ENCODE peak calls at places on chromosomes 3 and 15, in five cellular contexts. One of them, this sample, is unnamed.

GRCh38 chr3:23406576-23406975 is 203.4 kb downstream of the UBE2E2 start:
- DNase-seq in LNCaP clone FGC: peak; percentile 31
- DNase-seq in OCI-LY7: no peak
- DNase-seq in uterus: no peak
- DNase-seq in epithelial cell of esophagus: peak; percentile 47
- DNase-seq in this sample: peak; percentile 23

GRCh38 chr15:78418239-78418638 is 19.8 kb upstream of the IREB2 start:
- DNase-seq in epithelial cell of esophagus: peak; percentile 76
- DNase-seq in LNCaP clone FGC: no peak
- DNase-seq in OCI-LY7: no peak
- DNase-seq in uterus: no peak
- DNase-seq in this sample: peak; percentile 18

GRCh38 chr3:197306374-197307086 is 8.1 kb upstream of the DLG1 start:
- DNase-seq in epithelial cell of esophagus: peak; percentile 85
- DNase-seq in OCI-LY7: no peak
- DNase-seq in uterus: no peak
- DNase-seq in LNCaP clone FGC: no peak
- DNase-seq in this sample: peak; percentile 57

GRCh38 chr3:11544413-11545181 is 99.1 kb downstream of the VGLL4 start:
- DNase-seq in LNCaP clone FGC: no peak
- DNase-seq in epithelial cell of esophagus: no peak
- DNase-seq in OCI-LY7: no peak
- DNase-seq in uterus: no peak
- DNase-seq in this sample: no peak

GRCh38 chr3:52670621-52671521 is 14.8 kb downstream of the PBRM1 start:
- DNase-seq in uterus: no peak
- DNase-seq in OCI-LY7: no peak
- DNase-seq in epithelial cell of esophagus: peak; percentile 99
- DNase-seq in LNCaP clone FGC: no peak
- DNase-seq in this sample: peak; percentile 98

GRCh38 chr3:191455257-191455952 is 5.6 kb upstream of the PYDC2 start:
- DNase-seq in LNCaP clone FGC: no peak
- DNase-seq in epithelial cell of esophagus: no peak
- DNase-seq in uterus: no peak
- DNase-seq in OCI-LY7: no peak
- DNase-seq in this sample: no peak

GRCh38 chr3:135239485-135239884 is 444.4 kb downstream of the EPHB1 start:
- DNase-seq in epithelial cell of esophagus: no peak
- DNase-seq in LNCaP clone FGC: no peak
- DNase-seq in OCI-LY7: no peak
- DNase-seq in uterus: no peak
- DNase-seq in this sample: no peak

GRCh38 chr3:194532591-194532990 is 45.8 kb upstream of the ATP13A3 start:
- DNase-seq in uterus: no peak
- DNase-seq in LNCaP clone FGC: no peak
- DNase-seq in epithelial cell of esophagus: no peak
- DNase-seq in OCI-LY7: no peak
- DNase-seq in this sample: peak; percentile 57

GRCh38 chr3:114650808-114651207 is 357.0 kb downstream of the TIGIT start:
- DNase-seq in epithelial cell of esophagus: peak; percentile 29
- DNase-seq in OCI-LY7: no peak
- DNase-seq in uterus: no peak
- DNase-seq in LNCaP clone FGC: no peak
- DNase-seq in this sample: peak; percentile 78

GRCh38 chr3:18047052-18047451 is 304.6 kb upstream of the TBC1D5 start:
- DNase-seq in uterus: no peak
- DNase-seq in LNCaP clone FGC: no peak
- DNase-seq in epithelial cell of esophagus: no peak
- DNase-seq in OCI-LY7: no peak
- DNase-seq in this sample: peak; percentile 90

GRCh38 chr15:26970712-26971210 is at the start of gene GABRG3:
- DNase-seq in LNCaP clone FGC: no peak
- DNase-seq in uterus: no peak
- DNase-seq in OCI-LY7: no peak
- DNase-seq in epithelial cell of esophagus: no peak
- DNase-seq in this sample: no peak

GRCh38 chr3:64251019-64251418 is 25.8 kb upstream of the PRICKLE2 start:
- DNase-seq in uterus: no peak
- DNase-seq in epithelial cell of esophagus: no peak
- DNase-seq in OCI-LY7: no peak
- DNase-seq in LNCaP clone FGC: no peak
- DNase-seq in this sample: no peak

GRCh38 chr3:171841620-171842000 is 1.5 kb upstream of the TMEM212 start:
- DNase-seq in uterus: no peak
- DNase-seq in OCI-LY7: no peak
- DNase-seq in epithelial cell of esophagus: no peak
- DNase-seq in LNCaP clone FGC: no peak
- DNase-seq in this sample: no peak

GRCh38 chr3:65569129-65569528 is 469.6 kb downstream of the MAGI1 start:
- DNase-seq in LNCaP clone FGC: no peak
- DNase-seq in OCI-LY7: no peak
- DNase-seq in epithelial cell of esophagus: no peak
- DNase-seq in uterus: no peak
- DNase-seq in this sample: no peak

GRCh38 chr3:12132881-12133280 is 25.8 kb downstream of the TIMP4 start:
- DNase-seq in LNCaP clone FGC: no peak
- DNase-seq in OCI-LY7: no peak
- DNase-seq in epithelial cell of esophagus: no peak
- DNase-seq in uterus: no peak
- DNase-seq in this sample: peak; percentile 25

GRCh38 chr3:178518660-178519396 is 17.4 kb upstream of the KCNMB2 start:
- DNase-seq in epithelial cell of esophagus: peak; percentile 8
- DNase-seq in LNCaP clone FGC: no peak
- DNase-seq in OCI-LY7: no peak
- DNase-seq in uterus: no peak
- DNase-seq in this sample: peak; percentile 13

GRCh38 chr15:100856847-100857246 is 22.8 kb upstream of the ALDH1A3 start:
- DNase-seq in LNCaP clone FGC: no peak
- DNase-seq in OCI-LY7: no peak
- DNase-seq in uterus: no peak
- DNase-seq in epithelial cell of esophagus: no peak
- DNase-seq in this sample: no peak

GRCh38 chr3:194275231-194275671 is 75.9 kb downstream of the CPN2 start:
- DNase-seq in uterus: peak; percentile 18
- DNase-seq in LNCaP clone FGC: no peak
- DNase-seq in OCI-LY7: no peak
- DNase-seq in epithelial cell of esophagus: no peak
- DNase-seq in this sample: no peak

GRCh38 chr3:127384717-127385539 is 97.1 kb upstream of the PRR20G start:
- DNase-seq in uterus: no peak
- DNase-seq in OCI-LY7: no peak
- DNase-seq in epithelial cell of esophagus: no peak
- DNase-seq in LNCaP clone FGC: no peak
- DNase-seq in this sample: no peak

GRCh38 chr15:39432935-39433334 is 147.9 kb upstream of the THBS1 start:
- DNase-seq in OCI-LY7: no peak
- DNase-seq in uterus: no peak
- DNase-seq in LNCaP clone FGC: no peak
- DNase-seq in epithelial cell of esophagus: no peak
- DNase-seq in this sample: no peak

GRCh38 chr3:8563597-8563996 is 62.0 kb downstream of the LMCD1 start:
- DNase-seq in OCI-LY7: no peak
- DNase-seq in epithelial cell of esophagus: no peak
- DNase-seq in uterus: no peak
- DNase-seq in LNCaP clone FGC: no peak
- DNase-seq in this sample: no peak

GRCh38 chr3:141998674-141999290 is 122.3 kb downstream of the ATP1B3 start:
- DNase-seq in uterus: no peak
- DNase-seq in epithelial cell of esophagus: peak; percentile 17
- DNase-seq in LNCaP clone FGC: no peak
- DNase-seq in OCI-LY7: no peak
- DNase-seq in this sample: no peak

GRCh38 chr3:179608931-179609720 is 4.5 kb downstream of the NDUFB5 start:
- DNase-seq in uterus: no peak
- DNase-seq in LNCaP clone FGC: no peak
- DNase-seq in epithelial cell of esophagus: no peak
- DNase-seq in OCI-LY7: peak; percentile 61
- DNase-seq in this sample: no peak

GRCh38 chr3:50154840-50155490 is at the start of gene SEMA3F:
- DNase-seq in uterus: peak; percentile 60
- DNase-seq in OCI-LY7: peak; percentile 69
- DNase-seq in LNCaP clone FGC: peak; percentile 27
- DNase-seq in epithelial cell of esophagus: peak; percentile 88
- DNase-seq in this sample: peak; percentile 87

GRCh38 chr3:23748398-23749110 is 57.2 kb upstream of the UBE2E1 start:
- DNase-seq in epithelial cell of esophagus: peak; percentile 66
- DNase-seq in LNCaP clone FGC: no peak
- DNase-seq in uterus: no peak
- DNase-seq in OCI-LY7: no peak
- DNase-seq in this sample: peak; percentile 72

GRCh38 chr3:48423883-48424695 is 5.8 kb downstream of the PLXNB1 start:
- DNase-seq in OCI-LY7: no peak
- DNase-seq in LNCaP clone FGC: no peak
- DNase-seq in uterus: no peak
- DNase-seq in epithelial cell of esophagus: no peak
- DNase-seq in this sample: no peak

GRCh38 chr3:119034256-119035013 is at the start of gene IGSF11:
- DNase-seq in LNCaP clone FGC: no peak
- DNase-seq in epithelial cell of esophagus: peak; percentile 49
- DNase-seq in OCI-LY7: peak; percentile 26
- DNase-seq in uterus: peak; percentile 36
- DNase-seq in this sample: peak; percentile 68

GRCh38 chr3:190514163-190515153 is 573 bp downstream of the IL1RAP start:
- DNase-seq in LNCaP clone FGC: no peak
- DNase-seq in epithelial cell of esophagus: peak; percentile 64
- DNase-seq in uterus: peak; percentile 37
- DNase-seq in OCI-LY7: peak; percentile 7
- DNase-seq in this sample: peak; percentile 52

GRCh38 chr3:120642368-120642948 is 39.6 kb downstream of the HGD start:
- DNase-seq in OCI-LY7: no peak
- DNase-seq in uterus: no peak
- DNase-seq in epithelial cell of esophagus: no peak
- DNase-seq in LNCaP clone FGC: no peak
- DNase-seq in this sample: peak; percentile 5

GRCh38 chr3:43995078-43995928 is 246.4 kb upstream of the TOPAZ1 start:
- DNase-seq in OCI-LY7: peak; percentile 65
- DNase-seq in uterus: no peak
- DNase-seq in epithelial cell of esophagus: peak; percentile 46
- DNase-seq in LNCaP clone FGC: no peak
- DNase-seq in this sample: no peak

GRCh38 chr3:38556640-38557358 is 60.7 kb downstream of the EXOG start:
- DNase-seq in epithelial cell of esophagus: no peak
- DNase-seq in LNCaP clone FGC: no peak
- DNase-seq in uterus: no peak
- DNase-seq in OCI-LY7: no peak
- DNase-seq in this sample: no peak

GRCh38 chr3:127544806-127545545 is 45.6 kb downstream of the TPRA1 start:
- DNase-seq in OCI-LY7: no peak
- DNase-seq in LNCaP clone FGC: no peak
- DNase-seq in epithelial cell of esophagus: no peak
- DNase-seq in uterus: no peak
- DNase-seq in this sample: no peak

GRCh38 chr3:47421741-47422649 is 41.2 kb downstream of the PTPN23 start:
- DNase-seq in uterus: no peak
- DNase-seq in OCI-LY7: no peak
- DNase-seq in LNCaP clone FGC: no peak
- DNase-seq in epithelial cell of esophagus: peak; percentile 46
- DNase-seq in this sample: peak; percentile 59
- TF ChIP-seq CTCF in uterus: no peak
- TF ChIP-seq CTCF in OCI-LY7: peak; percentile 35
- TF ChIP-seq CTCF in LNCaP clone FGC: peak; percentile 44
- TF ChIP-seq CTCF in epithelial cell of esophagus: peak; percentile 15
- TF ChIP-seq CTCF in this sample: peak; percentile 20

DNA sequence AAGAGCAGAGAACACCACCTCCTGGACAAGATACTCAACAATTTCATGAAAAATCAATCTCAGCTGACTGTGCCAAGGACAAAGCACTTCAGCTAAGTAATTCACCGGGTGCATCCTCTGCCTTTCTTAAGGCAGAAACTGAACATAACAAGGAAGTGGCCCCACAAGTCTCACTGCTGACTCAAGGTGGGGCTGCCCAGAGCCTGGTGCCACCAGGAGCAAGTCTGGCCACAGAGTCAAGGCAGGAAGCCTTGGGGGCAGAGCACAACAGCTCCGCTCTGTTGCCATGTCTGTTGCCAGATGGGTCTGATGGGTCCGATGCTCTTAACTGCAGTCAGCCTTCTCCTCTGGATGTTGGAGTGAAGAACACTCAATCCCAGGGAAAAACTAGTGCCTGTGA is 200.5 kb downstream of the AKAP13 start:
- DNase-seq in OCI-LY7: no peak
- DNase-seq in uterus: no peak
- DNase-seq in epithelial cell of esophagus: peak; percentile 12
- DNase-seq in LNCaP clone FGC: no peak
- DNase-seq in this sample: no peak
- H3K4me3 ChIP-seq in OCI-LY7: no peak overlapping the region
- H3K4me3 ChIP-seq in uterus: no peak overlapping the region
- H3K4me3 ChIP-seq in epithelial cell of esophagus: no peak overlapping the region
- H3K4me3 ChIP-seq in LNCaP clone FGC: no peak overlapping the region
- H3K4me3 ChIP-seq in this sample: no peak overlapping the region

DNA sequence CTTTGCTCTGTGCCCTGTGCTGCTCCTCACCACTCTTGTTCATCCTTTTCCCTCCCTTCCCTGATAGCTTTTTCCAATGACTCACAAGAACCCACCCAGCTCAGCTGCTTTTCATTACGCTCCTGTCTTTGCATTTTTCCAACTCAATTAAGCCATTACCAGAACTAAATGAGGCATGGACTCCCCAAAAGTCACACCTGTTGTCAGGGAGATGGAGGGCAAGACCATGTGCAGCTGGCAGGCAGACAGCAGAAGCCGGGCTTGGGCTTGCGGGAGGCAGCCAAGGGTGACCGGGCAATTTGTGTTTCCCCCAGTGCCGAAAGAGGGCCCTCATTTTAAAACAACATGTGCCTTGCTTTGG is 64.3 kb downstream of the CASR start:
- DNase-seq in OCI-LY7: peak; percentile 68
- DNase-seq in LNCaP clone FGC: no peak
- DNase-seq in uterus: no peak
- DNase-seq in epithelial cell of esophagus: no peak
- DNase-seq in this sample: peak; percentile 12
- TF ChIP-seq CTCF in OCI-LY7: peak; percentile 34
- TF ChIP-seq CTCF in LNCaP clone FGC: no peak
- TF ChIP-seq CTCF in uterus: no peak
- TF ChIP-seq CTCF in epithelial cell of esophagus: no peak
- TF ChIP-seq CTCF in this sample: no peak

DNA sequence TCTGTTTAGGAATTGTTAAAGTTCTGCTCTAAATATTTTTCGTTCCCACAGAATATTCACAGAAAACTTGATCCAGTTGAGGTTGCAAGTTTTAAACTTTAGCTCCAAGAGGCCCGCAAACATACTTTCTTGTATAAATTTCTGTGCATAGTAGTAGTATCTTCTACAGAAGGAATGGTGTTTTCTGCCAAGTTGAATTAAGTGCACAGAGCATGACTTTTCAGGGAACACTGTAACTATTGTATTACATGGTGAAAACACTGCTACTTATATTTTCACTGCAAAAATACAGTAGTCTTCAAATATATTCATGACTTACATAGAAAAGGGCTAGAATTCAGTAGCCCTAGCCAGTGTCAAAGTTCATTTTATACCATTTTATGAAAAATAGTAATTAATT is 67.0 kb downstream of the SUCNR1 start:
- DNase-seq in LNCaP clone FGC: no peak
- DNase-seq in OCI-LY7: no peak
- DNase-seq in uterus: no peak
- DNase-seq in epithelial cell of esophagus: no peak
- DNase-seq in this sample: no peak
- H3K4me3 ChIP-seq in LNCaP clone FGC: no peak overlapping the region
- H3K4me3 ChIP-seq in OCI-LY7: no peak overlapping the region
- H3K4me3 ChIP-seq in uterus: no peak overlapping the region
- H3K4me3 ChIP-seq in epithelial cell of esophagus: no peak overlapping the region
- H3K4me3 ChIP-seq in this sample: no peak overlapping the region

This sample was measured in foreskin fibroblast.